ENCODE peak calls at places on chromosome 19, in seven cellular contexts. S is thoracic aorta, H is testis, O is spleen, C is right lobe of liver, F is activated B cell treated with CpG ODN at 0.5 μM for 24 hours, G is left ventricle myocardium inferior. D is an unnamed sample.

GRCh38 chr19:10235003-10235402 is 3.9 kb upstream of the S1PR2 start:
- DNase-seq in S (no peak), O (no peak), F (no peak), H (no peak), C (no peak), G (no peak), D (no peak)

GRCh38 chr19:4062576-4063368 is 3.9 kb downstream of the ZBTB7A start:
- DNase-seq in O (peak; percentile 80), C (peak; percentile 58), H (no peak), F (no peak), G (no peak), S (no peak), D (no peak)

GRCh38 chr19:44587863-44588752 is 25.3 kb upstream of the IGSF23 start:
- DNase-seq in G (no peak), C (no peak), O (no peak), F (no peak), S (no peak), H (no peak), D (peak; percentile 96)

GRCh38 chr19:4337906-4338440 is 654 bp downstream of the STAP2 start:
- DNase-seq in C (peak; percentile 78), F (no peak), O (no peak), H (no peak), G (no peak), S (no peak), D (no peak)

GRCh38 chr19:18023596-18024212 is 15.7 kb downstream of the ARRDC2 start:
- DNase-seq in C (peak; percentile 88), G (peak; percentile 92), H (peak; percentile 90), F (peak; percentile 81), S (no peak), O (peak; percentile 95), D (no peak)

GRCh38 chr19:55467236-55468053 is 2.9 kb upstream of the C19orf85 start:
- DNase-seq in O (peak; percentile 93), F (peak; percentile 73), C (peak; percentile 77), G (peak; percentile 69), S (no peak), H (peak; percentile 79), D (peak; percentile 65)

GRCh38 chr19:29302002-29302928 is 89.3 kb upstream of the UQCRFS1 start:
- DNase-seq in C (no peak), G (no peak), F (no peak), O (no peak), H (no peak), S (no peak), D (no peak)

GRCh38 chr19:55165952-55166529 is 372 bp downstream of the DNAAF3 start:
- DNase-seq in F (no peak), S (no peak), H (peak; percentile 84), G (peak; percentile 47), C (no peak), O (peak; percentile 79), D (peak; percentile 56)

GRCh38 chr19:7986321-7987083 is 18.9 kb downstream of the ELAVL1 start:
- DNase-seq in G (no peak), F (no peak), C (no peak), S (no peak), H (no peak), O (no peak), D (peak; percentile 82)

GRCh38 chr19:15025237-15025636 is 24.0 kb upstream of the CASP14 start:
- DNase-seq in O (no peak), F (no peak), H (peak; percentile 47), C (no peak), S (no peak), G (no peak), D (no peak)

GRCh38 chr19:7152568-7152967 is 83.1 kb downstream of the ZNF557 start:
- DNase-seq in H (peak; percentile 32), O (no peak), C (peak; percentile 71), F (no peak), G (no peak), S (no peak), D (no peak)

GRCh38 chr19:55362990-55363716 is at the start of gene GARIN5B:
- DNase-seq in S (no peak), C (no peak), F (no peak), O (no peak), H (no peak), G (no peak), D (no peak)

GRCh38 chr19:11137542-11138384 is 17.8 kb downstream of the SPC24 start:
- DNase-seq in F (no peak), G (peak; percentile 83), O (peak; percentile 84), H (peak; percentile 84), S (peak; percentile 63), C (peak; percentile 85), D (peak; percentile 84)

GRCh38 chr19:491146-491741 is 5.0 kb upstream of the MADCAM1 start:
- DNase-seq in H (peak; percentile 46), F (no peak), O (peak; percentile 80), S (no peak), C (no peak), G (no peak), D (no peak)

GRCh38 chr19:10566658-10567410 is 1.0 kb upstream of the KRI1 start:
- DNase-seq in S (no peak), F (peak; percentile 42), O (peak; percentile 89), G (no peak), C (no peak), H (no peak), D (no peak)

GRCh38 chr19:44806271-44806670 is 2.6 kb upstream of the BCAM start:
- DNase-seq in C (no peak), O (no peak), F (no peak), H (no peak), S (no peak), G (no peak), D (no peak)

GRCh38 chr19:2624537-2625091 is 77.9 kb downstream of the GNG7 start:
- DNase-seq in S (no peak), O (peak; percentile 87), F (no peak), C (peak; percentile 88), H (peak; percentile 69), G (peak; percentile 74), D (no peak)

GRCh38 chr19:54373781-54374266 is 9.1 kb upstream of the LAIR1 start:
- DNase-seq in S (no peak), H (no peak), C (no peak), G (no peak), F (no peak), O (no peak), D (no peak)

GRCh38 chr19:16530540-16531379 is 11.5 kb downstream of the CHERP start:
- DNase-seq in G (no peak), F (no peak), O (no peak), C (no peak), S (no peak), H (no peak), D (no peak)

GRCh38 chr19:16527334-16527935 is 14.8 kb downstream of the CHERP start:
- DNase-seq in S (no peak), F (no peak), G (no peak), C (no peak), H (no peak), O (no peak), D (no peak)

GRCh38 chr19:16529466-16530144 is 12.6 kb downstream of the CHERP start:
- DNase-seq in O (no peak), G (no peak), F (no peak), H (no peak), S (no peak), C (no peak), D (no peak)

GRCh38 chr19:16525751-16526481 is 16.3 kb downstream of the CHERP start:
- DNase-seq in O (no peak), S (no peak), C (no peak), F (no peak), G (no peak), H (no peak), D (no peak)

DNA sequence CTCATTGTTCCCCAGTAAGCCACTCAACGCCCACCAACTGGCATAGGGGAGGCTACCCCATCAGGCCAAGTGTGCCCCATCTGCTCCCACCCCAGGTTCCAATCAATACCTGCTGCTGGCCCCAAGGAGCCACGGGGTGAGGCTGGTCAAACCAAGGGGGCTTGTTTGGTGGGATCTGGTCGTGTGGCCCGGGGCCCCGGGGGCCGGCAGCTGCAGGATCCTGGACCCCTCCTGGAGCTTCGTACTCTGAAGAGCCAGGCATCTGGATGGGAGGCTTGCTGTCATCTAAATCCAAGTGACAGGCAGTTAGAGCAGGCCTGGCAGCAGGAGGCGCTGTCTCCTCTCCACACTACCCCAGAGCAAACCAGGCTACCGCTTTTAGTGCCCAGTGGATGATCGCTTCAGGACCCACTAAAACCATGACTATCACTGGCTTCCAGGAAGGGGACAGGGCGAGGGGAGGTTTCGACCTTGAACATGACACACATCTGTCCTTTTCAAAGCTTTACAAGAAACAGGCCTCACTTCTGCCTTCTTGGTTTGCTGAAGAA is 14.2 kb downstream of the CHERP start:
- DNase-seq in C (no peak), H (peak; percentile 50), O (no peak), F (no peak), G (no peak), S (no peak), D (no peak)
- TF ChIP-seq CTCF in C (no peak), H (peak; percentile 24), O (no peak), F (no peak), G (peak; percentile 26), S (no peak), D (peak; percentile 25)

GRCh38 chr19:33220735-33221134 is 4.9 kb downstream of the SLC7A10 start:
- DNase-seq in C (no peak), G (no peak), S (no peak), F (no peak), H (no peak), O (no peak), D (no peak)

GRCh38 chr19:33221641-33222040 is 4.0 kb downstream of the SLC7A10 start:
- DNase-seq in F (no peak), S (no peak), H (no peak), C (no peak), G (no peak), O (no peak), D (peak; percentile 18)

GRCh38 chr19:33217881-33218280 is 7.8 kb downstream of the SLC7A10 start:
- DNase-seq in S (no peak), H (no peak), G (no peak), F (no peak), O (no peak), C (no peak), D (no peak)

GRCh38 chr19:33220115-33220514 is 5.5 kb downstream of the SLC7A10 start:
- DNase-seq in G (no peak), H (no peak), F (no peak), O (no peak), S (no peak), C (no peak), D (no peak)

GRCh38 chr19:33219261-33219812 is 6.3 kb downstream of the SLC7A10 start:
- DNase-seq in C (no peak), G (no peak), F (no peak), S (no peak), H (peak; percentile 69), O (no peak), D (peak; percentile 39)
- TF ChIP-seq CTCF in C (no peak), G (no peak), F (no peak), S (no peak), H (no peak), O (no peak), D (peak; percentile 17)

GRCh38 chr19:38650911-38651584 is 3.6 kb downstream of the ACTN4 start:
- DNase-seq in S (no peak), C (no peak), H (no peak), G (no peak), O (no peak), F (no peak), D (peak; percentile 60)
- TF ChIP-seq CTCF in S (peak; percentile 44), C (peak; percentile 14), H (peak; percentile 1), G (no peak), O (no peak), F (no peak), D (no peak)

GRCh38 chr19:13859361-13859880 is 17.5 kb upstream of the NANOS3 start:
- DNase-seq in F (no peak), S (no peak), C (no peak), G (no peak), H (no peak), O (no peak), D (peak; percentile 58)
- TF ChIP-seq CTCF in F (no peak), S (no peak), C (no peak), G (no peak), H (no peak), O (no peak), D (no peak)